ENCODE peak calls at places on chromosomes 6 and 20, in six cellular contexts. E, S, B, I, V and P are unnamed samples.

GRCh38 chr6:14270925-14271791 is 153.6 kb downstream of the CD83 start:
- DNase-seq in E (no peak), S (no peak), B (peak; percentile 74), I (peak; percentile 44), V (no peak), P (peak; percentile 54)

GRCh38 chr6:150695652-150696051 is 96.0 kb downstream of the PLEKHG1 start:
- DNase-seq in E (no peak), S (no peak), B (no peak), I (no peak), V (no peak), P (no peak)

GRCh38 chr6:138824482-138825134 is 28.7 kb downstream of the ECT2L start:
- DNase-seq in E (no peak), S (no peak), B (peak; percentile 9), I (no peak), V (no peak), P (no peak)

GRCh38 chr6:147255948-147256674 is 51.9 kb downstream of the STXBP5 start:
- DNase-seq in E (no peak), S (no peak), B (no peak), I (no peak), V (no peak), P (no peak)

GRCh38 chr6:164417537-164417936 is 891.9 kb downstream of the C6orf118 start:
- DNase-seq in E (no peak), S (no peak), B (no peak), I (no peak), V (no peak), P (no peak)

GRCh38 chr6:6509304-6509703 is 79.2 kb upstream of the LY86 start:
- DNase-seq in E (no peak), S (no peak), B (no peak), I (no peak), V (no peak), P (no peak)

GRCh38 chr6:43219119-43219518 is 10.2 kb downstream of the DNPH1 start:
- DNase-seq in E (no peak), S (no peak), B (no peak), I (no peak), V (no peak), P (no peak)

GRCh38 chr6:112360498-112360897 is 13.4 kb downstream of the RFPL4B start:
- DNase-seq in E (no peak), S (no peak), B (peak; percentile 29), I (no peak), V (no peak), P (no peak)

GRCh38 chr6:75830959-75831885 is 82.2 kb downstream of the MYO6 start:
- DNase-seq in E (no peak), S (no peak), B (peak; percentile 77), I (no peak), V (no peak), P (no peak)

GRCh38 chr6:3542032-3542640 is 85.3 kb upstream of the SLC22A23 start:
- DNase-seq in E (no peak), S (no peak), B (no peak), I (no peak), V (no peak), P (no peak)

GRCh38 chr6:148313483-148313882 is 29.2 kb upstream of the SASH1 start:
- DNase-seq in E (no peak), S (no peak), B (no peak), I (no peak), V (no peak), P (no peak)

GRCh38 chr6:129710722-129711631 is 1.0 kb upstream of the ARHGAP18 start:
- DNase-seq in E (no peak), S (no peak), B (no peak), I (no peak), V (no peak), P (no peak)

GRCh38 chr6:96571551-96571950 is 8.6 kb downstream of the FHL5 start:
- DNase-seq in E (no peak), S (no peak), B (no peak), I (no peak), V (no peak), P (no peak)

GRCh38 chr20:10649817-10650200 is 24.0 kb downstream of the JAG1 start:
- DNase-seq in E (no peak), S (no peak), B (no peak), I (no peak), V (peak; percentile 5), P (no peak)

GRCh38 chr6:46284472-46284871 is 113.7 kb upstream of the ENPP5 start:
- DNase-seq in E (no peak), S (no peak), B (no peak), I (no peak), V (no peak), P (no peak)

GRCh38 chr20:42074944-42075343 is 456.8 kb upstream of the CHD6 start:
- DNase-seq in E (no peak), S (no peak), B (no peak), I (no peak), V (no peak), P (no peak)

GRCh38 chr20:11919046-11919445 is 1.4 kb downstream of the BTBD3 start:
- DNase-seq in E (no peak), S (no peak), B (peak; percentile 47), I (peak; percentile 45), V (no peak), P (peak; percentile 70)

GRCh38 chr6:99458319-99458718 is 33.2 kb upstream of the PNISR start:
- DNase-seq in E (no peak), S (no peak), B (peak; percentile 44), I (no peak), V (no peak), P (no peak)

GRCh38 chr20:43961541-43962471 is 47.2 kb downstream of the TOX2 start:
- DNase-seq in E (no peak), S (no peak), B (no peak), I (no peak), V (no peak), P (no peak)

GRCh38 chr6:72206606-72207005 is 320.3 kb downstream of the RIMS1 start:
- DNase-seq in E (no peak), S (no peak), B (no peak), I (no peak), V (no peak), P (no peak)
- TF ChIP-seq POLR2A in E (no peak), S (no peak), B (no peak), I (no peak), V (no peak), P (no peak)

GRCh38 chr6:160992323-160993314 is 1.1 kb downstream of the MAP3K4 start:
- DNase-seq in E (no peak), S (no peak), B (peak; percentile 70), I (no peak), V (peak; percentile 66), P (peak; percentile 35)
- TF ChIP-seq POLR2A in E (no peak), S (no peak), B (peak; percentile 80), I (no peak), V (no peak), P (no peak)

DNA sequence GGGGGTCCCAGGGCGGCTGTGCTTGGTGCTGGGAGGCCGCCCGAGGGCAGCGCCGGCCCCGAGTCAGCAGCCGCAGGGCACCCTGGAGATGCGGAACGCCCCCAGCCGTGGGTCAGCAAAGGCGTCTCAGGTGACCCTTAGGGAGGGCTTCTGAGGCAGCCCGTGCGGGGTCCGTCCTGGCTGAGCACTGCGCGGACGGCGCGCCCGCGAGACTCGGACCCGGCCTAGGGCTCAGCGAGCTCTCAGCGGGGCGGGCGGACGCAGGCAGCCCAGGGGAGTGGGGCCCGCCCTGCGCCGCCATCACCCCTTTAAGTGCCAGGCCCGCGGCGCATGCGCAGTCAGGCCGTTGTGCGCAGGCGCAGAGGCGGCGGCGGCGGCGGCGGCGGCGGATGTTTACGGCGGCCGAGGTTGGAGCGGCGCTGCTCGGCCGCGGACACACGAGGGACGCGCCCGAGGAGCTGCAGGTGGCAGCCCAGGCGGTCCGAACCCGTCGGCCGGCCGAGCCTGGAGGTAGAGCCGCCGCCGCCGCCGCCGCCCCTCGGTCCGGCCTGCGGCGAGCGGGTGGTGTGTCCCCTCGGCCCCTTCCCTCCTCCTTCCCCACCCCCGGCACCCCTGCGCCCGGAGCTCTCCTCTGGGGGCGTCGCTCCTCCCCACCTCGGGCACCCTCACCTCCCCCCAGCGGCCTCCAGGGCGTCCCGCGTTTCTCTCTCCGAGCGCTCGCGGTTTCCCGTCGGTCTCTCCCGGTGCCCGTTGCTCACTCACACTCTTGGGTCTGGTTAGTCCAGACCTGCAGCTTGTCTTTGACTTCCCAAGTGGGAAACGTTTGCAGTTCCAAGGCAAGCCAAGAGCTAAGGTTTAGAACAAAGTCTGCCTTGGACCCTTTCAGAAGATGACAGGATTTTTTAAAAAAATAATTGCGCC is at the start of gene PCMTD2:
- DNase-seq in E (peak; percentile 96), S (peak; percentile 96), B (peak; percentile 68), I (peak; percentile 84), V (peak; percentile 73), P (peak; percentile 85)
- TF ChIP-seq POLR2A in E (peak; percentile 47), S (no peak), B (no peak), I (no peak), V (peak; percentile 73), P (no peak)

DNA sequence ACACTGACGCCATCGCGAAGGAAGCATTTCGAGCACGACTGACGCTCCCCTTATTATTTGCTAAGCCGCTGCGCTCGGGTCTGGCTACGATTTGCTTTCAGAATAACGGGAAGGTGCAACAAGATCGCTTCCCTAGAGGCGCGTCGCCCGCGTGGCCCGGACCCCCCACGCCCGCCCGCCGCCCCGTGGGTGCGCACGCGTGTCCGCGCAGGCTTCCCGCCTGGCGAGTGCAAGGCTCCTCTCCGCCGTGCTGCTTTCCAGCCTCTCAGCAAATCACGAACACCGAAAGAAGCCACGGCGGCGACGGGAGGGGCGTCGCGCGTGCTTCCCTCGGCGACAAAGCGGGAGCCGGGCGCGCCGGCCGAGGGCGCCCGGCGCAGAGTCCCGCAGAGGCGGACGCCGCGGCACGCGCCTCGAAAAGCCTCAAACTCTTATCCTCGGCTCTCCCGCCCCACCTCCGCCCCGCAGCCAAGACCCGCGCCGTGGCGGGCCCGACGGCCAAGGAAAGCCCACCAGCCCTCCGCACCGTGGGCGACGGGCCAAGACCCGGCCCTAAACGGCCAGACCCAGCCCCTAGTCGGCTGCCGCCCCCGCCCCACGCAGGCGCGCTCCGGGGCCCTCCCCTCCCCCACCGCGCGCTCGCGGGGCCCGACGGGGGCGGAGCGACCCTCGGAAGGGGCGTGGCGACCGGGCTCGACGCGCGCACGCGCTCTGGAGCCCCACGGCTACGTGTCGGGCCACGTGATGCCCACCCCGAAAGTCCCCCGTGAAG is 987 bp upstream of the QKI start:
- DNase-seq in E (peak; percentile 88), S (peak; percentile 97), B (peak; percentile 90), I (peak; percentile 90), V (peak; percentile 86), P (peak; percentile 85)
- TF ChIP-seq POLR2A in E (peak; percentile 39), S (no peak), B (no peak), I (no peak), V (peak; percentile 63), P (no peak)

DNA sequence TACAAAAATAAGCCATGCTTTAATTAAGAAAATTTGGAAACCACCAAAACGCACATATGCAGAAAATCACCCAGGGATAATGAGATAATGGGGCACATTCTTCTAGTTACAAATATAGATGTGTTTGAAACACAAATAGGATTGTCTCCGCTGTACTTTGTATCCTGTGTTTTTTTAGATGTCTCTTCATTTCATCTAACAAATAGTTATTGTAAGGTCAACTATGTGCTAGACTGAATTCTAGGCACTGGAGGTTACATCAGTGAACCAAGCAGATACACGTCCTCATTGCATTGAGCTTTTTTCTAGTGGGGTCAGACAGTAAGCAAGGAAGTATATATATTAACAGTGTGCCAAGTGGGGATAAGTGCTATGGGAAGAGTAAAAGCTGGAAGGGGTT is 152.0 kb downstream of the ZDHHC14 start:
- DNase-seq in E (no peak), S (no peak), B (no peak), I (no peak), V (no peak), P (no peak)
- TF ChIP-seq POLR2A in E (no peak), S (no peak), B (no peak), I (no peak), V (no peak), P (no peak)